ENCODE peak calls at places on chromosome 19, in nine cellular contexts. N is mammary epithelial cell, T is astrocyte, E is GM23248, V is neural progenitor cell, L is HepG2, B is HCT116, M is GM23338, P is H1. A is an unnamed sample.

GRCh38 chr19:21439372-21439771 is 42.4 kb downstream of the ZNF493 start:
- DNase-seq in N (peak), T (no peak), E (peak), V (no peak), L (peak), B (no peak), M (no peak), P (no peak), A (no peak)

GRCh38 chr19:31946491-31946890 is 398.9 kb upstream of the ZNF507 start:
- DNase-seq in N (no peak), T (no peak), E (no peak), V (no peak), L (no peak), B (no peak), M (no peak), P (no peak), A (no peak)

GRCh38 chr19:30253581-30253996 is 118.6 kb upstream of the ZNF536 start:
- DNase-seq in N (no peak), T (no peak), E (peak), V (peak), L (no peak), B (no peak), M (no peak), P (no peak), A (no peak)

GRCh38 chr19:18233224-18233825 is 7.1 kb upstream of the PDE4C start:
- DNase-seq in N (peak), T (peak), E (peak), V (peak), L (peak), B (no peak), M (peak), P (no peak), A (peak)

GRCh38 chr19:55024111-55024510 is 14.0 kb downstream of the GP6 start:
- DNase-seq in N (no peak), T (no peak), E (no peak), V (no peak), L (no peak), B (no peak), M (no peak), P (no peak), A (no peak)

GRCh38 chr19:43735957-43736356 is 18.8 kb downstream of the SMG9 start:
- DNase-seq in N (no peak), T (peak), E (peak), V (no peak), L (no peak), B (no peak), M (no peak), P (no peak), A (no peak)

GRCh38 chr19:5665781-5666513 is 14.4 kb downstream of the MICOS13 start:
- DNase-seq in N (peak), T (peak), E (peak), V (no peak), L (peak), B (no peak), M (peak), P (no peak), A (peak)

GRCh38 chr19:48194041-48194871 is 23.8 kb downstream of the ZSWIM9 start:
- DNase-seq in N (no peak), T (no peak), E (peak), V (peak), L (peak), B (no peak), M (peak), P (no peak), A (no peak)

GRCh38 chr19:2270572-2271515 is 11.1 kb downstream of the PEAK3 start:
- DNase-seq in N (peak), T (peak), E (peak), V (peak), L (peak), B (no peak), M (peak), P (no peak), A (peak)

GRCh38 chr19:49690656-49691242 is at the start of gene CPT1C:
- DNase-seq in N (no peak), T (peak), E (peak), V (peak), L (no peak), B (no peak), M (peak), P (peak), A (peak)

GRCh38 chr19:48292798-48293197 is 22.9 kb downstream of the ZNF114 start:
- DNase-seq in N (peak), T (peak), E (peak), V (no peak), L (no peak), B (no peak), M (no peak), P (no peak), A (peak)

GRCh38 chr19:20078696-20079095 is 896 bp downstream of the ZNF90 start:
- DNase-seq in N (peak), T (peak), E (peak), V (peak), L (no peak), B (no peak), M (peak), P (no peak), A (peak)

GRCh38 chr19:38564981-38565685 is 52.6 kb downstream of the MAP4K1 start:
- DNase-seq in N (no peak), T (no peak), E (peak), V (peak), L (no peak), B (no peak), M (peak), P (no peak), A (peak)

GRCh38 chr19:38562096-38562495 is 55.7 kb downstream of the MAP4K1 start:
- DNase-seq in N (no peak), T (no peak), E (no peak), V (no peak), L (no peak), B (no peak), M (no peak), P (no peak), A (no peak)

GRCh38 chr19:38569368-38569983 is 48.3 kb downstream of the MAP4K1 start:
- DNase-seq in N (no peak), T (no peak), E (no peak), V (no peak), L (peak), B (no peak), M (no peak), P (no peak), A (no peak)

GRCh38 chr19:38563475-38563874 is 54.3 kb downstream of the MAP4K1 start:
- DNase-seq in N (no peak), T (no peak), E (no peak), V (no peak), L (no peak), B (no peak), M (no peak), P (no peak), A (no peak)

GRCh38 chr19:38565686-38566105 is 52.1 kb downstream of the MAP4K1 start:
- DNase-seq in N (no peak), T (no peak), E (no peak), V (no peak), L (no peak), B (no peak), M (no peak), P (no peak), A (no peak)
- TF ChIP-seq EZH2 in N (no peak), T (no peak), E (no peak), V (no peak), L (no peak), B (no peak), M (no peak), P (no peak), A (no peak)

DNA sequence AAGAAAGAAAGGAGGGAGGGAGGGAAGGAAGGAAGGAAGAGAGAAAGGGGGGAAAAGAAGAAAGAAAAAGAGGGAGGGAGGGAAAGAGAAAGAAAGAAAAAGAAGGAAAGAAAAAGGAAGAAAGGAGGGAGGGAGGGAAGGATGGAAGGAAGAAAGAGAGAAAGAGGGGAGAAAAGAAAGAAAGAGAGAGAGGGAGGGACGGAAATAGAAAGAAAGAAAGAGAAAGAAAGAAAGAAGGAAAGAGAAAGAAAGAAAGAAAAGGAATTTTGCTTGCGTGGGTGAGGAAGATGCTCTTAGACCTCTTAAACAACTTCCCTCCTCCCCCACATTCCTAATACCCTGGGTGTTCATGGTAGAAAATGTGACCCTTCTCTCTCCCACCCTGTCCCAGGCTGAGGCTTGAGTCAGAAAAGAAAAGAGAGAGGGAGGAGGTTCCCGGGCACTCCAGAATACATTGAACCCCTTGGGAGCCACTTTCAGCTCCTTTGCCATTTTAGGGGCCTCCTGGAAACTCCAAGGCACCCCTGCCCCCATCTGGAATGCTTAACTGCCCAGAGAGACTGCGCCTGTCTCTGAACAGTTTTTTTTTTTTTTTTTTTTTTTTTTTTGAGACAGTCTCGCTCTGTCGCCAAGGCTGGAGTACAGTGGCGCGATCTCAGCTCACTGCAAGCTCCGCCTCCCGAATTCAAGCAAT is 9.2 kb upstream of the KANK3 start:
- DNase-seq in N (no peak), T (no peak), E (peak), V (peak), L (no peak), B (no peak), M (peak), P (no peak), A (no peak)
- H2AFZ ChIP-seq in N (peak), T (peak), E (peak), V (peak), L (no peak), B (no peak), M (peak), P (no peak), A (no peak)

GRCh38 chr19:3785938-3786824 is at the start of gene MATK:
- DNase-seq in N (no peak), T (no peak), E (no peak), V (peak), L (no peak), B (no peak), M (peak), P (no peak), A (no peak)
- TF ChIP-seq EZH2 in N (no peak), T (no peak), E (no peak), V (peak), L (no peak), B (no peak), M (no peak), P (no peak), A (no peak)

DNA sequence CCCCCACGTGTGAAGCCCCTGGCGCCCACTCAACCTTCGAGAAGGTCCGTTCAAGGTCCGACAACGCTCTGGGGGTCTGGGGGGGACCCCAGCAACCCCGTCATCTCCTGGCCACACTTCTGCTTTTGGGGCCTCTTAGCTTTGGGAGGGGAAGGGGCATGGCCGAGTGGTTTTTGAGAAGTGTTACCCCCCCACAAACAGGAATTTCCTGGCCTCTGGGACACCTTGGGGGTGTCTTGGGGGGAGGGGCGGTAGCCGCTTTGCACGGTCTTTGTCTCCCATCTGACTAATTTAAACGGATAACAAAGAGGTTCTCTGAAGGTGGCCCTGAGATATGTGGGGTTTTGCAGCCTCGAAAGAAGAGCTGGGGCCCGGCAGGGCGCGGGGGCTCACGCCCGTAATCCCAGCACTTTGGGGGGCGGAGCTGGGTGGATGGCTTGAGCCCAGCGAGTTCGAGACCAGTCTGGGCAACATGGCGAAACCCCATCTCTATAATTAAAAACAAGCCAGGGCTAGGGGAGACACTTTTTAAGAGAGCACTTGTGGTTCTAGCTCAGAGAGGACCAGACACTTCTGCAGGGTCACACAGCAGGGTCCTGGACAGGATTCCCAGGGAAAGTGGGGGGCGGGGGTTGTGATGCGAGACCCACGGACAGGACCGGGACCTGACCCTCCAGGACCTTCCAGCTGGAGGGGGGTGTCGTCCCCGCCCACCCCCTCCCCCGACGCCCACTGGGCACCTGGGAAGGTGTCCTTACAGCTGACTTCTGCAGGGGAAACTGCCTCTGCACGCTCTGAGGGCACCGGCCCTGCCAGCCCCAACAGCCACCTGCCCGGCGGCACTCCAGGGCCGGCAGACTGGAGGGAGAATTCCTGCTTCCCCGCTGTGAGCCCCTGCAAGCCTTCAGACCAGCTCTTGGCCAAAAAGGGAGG is 878 bp downstream of the CNN2 start:
- DNase-seq in N (peak), T (no peak), E (peak), V (peak), L (no peak), B (no peak), M (no peak), P (no peak), A (no peak)
- H2AFZ ChIP-seq in N (peak), T (no peak), E (no peak), V (no peak), L (no peak), B (no peak), M (no peak), P (no peak), A (no peak)

GRCh38 chr19:13014101-13014920 is 19.0 kb downstream of the NFIX start:
- DNase-seq in N (peak), T (no peak), E (peak), V (peak), L (no peak), B (no peak), M (peak), P (no peak), A (peak)
- TF ChIP-seq EZH2 in N (no peak), T (no peak), E (no peak), V (peak), L (no peak), B (no peak), M (peak), P (peak), A (no peak)

GRCh38 chr19:45404557-45405434 is at the start of gene PPP1R13L:
- DNase-seq in N (peak), T (peak), E (no peak), V (peak), L (peak), B (peak), M (peak), P (no peak), A (peak)

GRCh38 chr19:45402469-45403070 is 2.3 kb downstream of the PPP1R13L start:
- DNase-seq in N (peak), T (no peak), E (peak), V (peak), L (no peak), B (no peak), M (peak), P (no peak), A (peak)

GRCh38 chr19:45405435-45406164 is 731 bp upstream of the PPP1R13L start:
- DNase-seq in N (peak), T (peak), E (peak), V (peak), L (peak), B (peak), M (peak), P (no peak), A (peak)

GRCh38 chr19:45403272-45403671 is 1.6 kb downstream of the PPP1R13L start:
- DNase-seq in N (no peak), T (no peak), E (no peak), V (no peak), L (no peak), B (no peak), M (no peak), P (no peak), A (no peak)

GRCh38 chr19:45403781-45404556 is 900 bp downstream of the PPP1R13L start:
- DNase-seq in N (peak), T (no peak), E (peak), V (peak), L (peak), B (no peak), M (peak), P (no peak), A (no peak)
- H2AFZ ChIP-seq in N (no peak), T (peak), E (peak), V (no peak), L (no peak), B (no peak), M (peak), P (no peak), A (no peak)

DNA sequence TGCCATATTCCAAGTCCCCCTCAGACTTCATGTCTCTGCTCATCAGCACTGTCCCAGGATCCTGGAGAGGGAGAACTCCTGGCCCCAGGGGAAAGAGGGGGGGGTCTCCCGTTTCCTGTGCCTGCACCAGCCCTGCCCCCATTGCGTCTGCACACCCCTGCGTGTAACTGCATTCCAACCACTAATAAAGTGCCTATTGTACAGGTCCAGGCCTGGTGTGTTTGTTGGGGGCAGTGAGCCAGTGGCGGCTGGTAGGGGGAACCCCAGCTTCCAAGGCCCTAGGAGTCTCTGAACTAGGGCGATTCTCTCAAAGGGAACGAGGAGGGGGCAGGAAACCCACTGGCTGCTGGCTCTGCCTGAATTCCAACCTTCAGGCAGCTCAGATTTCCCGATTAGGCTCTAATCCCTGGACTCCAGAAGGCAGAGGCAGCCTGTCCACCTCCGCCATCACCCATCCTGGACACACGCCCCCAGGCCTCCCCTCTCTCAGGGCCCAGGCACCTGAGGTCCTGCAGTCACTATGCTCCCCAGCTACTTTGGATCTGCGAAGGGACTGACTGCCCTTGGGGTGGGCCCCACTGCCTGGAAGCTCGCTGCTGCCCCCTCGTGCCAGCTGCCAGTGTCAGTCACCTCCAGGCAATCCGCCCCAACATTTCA is 9.7 kb upstream of the ILF3 start:
- DNase-seq in N (peak), T (peak), E (peak), V (peak), L (peak), B (peak), M (peak), P (peak), A (peak)
- TF ChIP-seq EZH2 in N (no peak), T (no peak), E (no peak), V (no peak), L (no peak), B (no peak), M (no peak), P (no peak), A (no peak)

DNA sequence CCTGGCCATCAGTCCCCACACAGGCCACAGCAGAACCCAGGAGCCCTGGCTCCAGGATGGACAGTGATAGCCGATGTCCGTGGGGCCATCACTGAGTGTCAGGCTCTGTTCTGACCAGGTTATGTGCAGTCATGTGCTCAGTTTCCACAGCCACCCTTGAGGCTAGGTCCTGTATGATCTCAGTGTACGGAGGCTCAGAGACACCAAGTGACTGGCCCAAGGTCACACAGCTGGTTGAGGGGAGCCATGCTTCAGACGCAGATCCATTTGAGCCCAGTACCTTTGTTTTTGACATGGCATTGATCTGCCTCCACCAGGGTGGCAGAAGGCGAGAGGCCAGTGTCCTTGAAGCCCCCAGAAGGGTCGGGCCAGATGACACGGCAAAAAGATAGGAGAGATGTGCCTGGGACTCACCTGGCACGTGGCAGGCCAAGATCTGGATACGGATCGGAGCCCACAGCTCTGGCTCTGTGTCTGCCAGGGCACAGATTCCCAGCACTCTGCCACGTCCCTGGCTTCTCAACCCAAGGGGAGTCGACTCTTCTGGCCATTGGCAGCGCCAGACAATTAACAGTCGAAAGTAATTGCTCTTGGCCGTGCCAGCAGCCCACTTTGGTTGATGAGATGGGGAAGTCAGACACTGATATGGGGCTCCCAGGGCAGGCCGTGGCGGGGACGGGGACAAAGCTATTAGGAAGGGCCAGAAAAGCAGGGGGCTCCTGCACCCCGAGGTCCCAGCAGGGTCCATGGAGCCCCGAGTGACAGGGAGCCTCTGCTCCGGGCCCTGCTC is 15.6 kb downstream of the EVI5L start:
- DNase-seq in N (no peak), T (no peak), E (no peak), V (no peak), L (no peak), B (no peak), M (no peak), P (no peak), A (no peak)
- H2AFZ ChIP-seq in N (no peak), T (no peak), E (no peak), V (no peak), L (no peak), B (no peak), M (no peak), P (no peak), A (no peak)